ENCODE peak calls at places on chromosomes 5 and 9, in five cellular contexts. X, F, I, Q and Z are unnamed samples.

GRCh38 chr9:135568026-135568425 is 6.5 kb downstream of the PAEP start:
- DNase-seq in X (no peak), F (no peak), I (no peak), Q (no peak), Z (no peak)

GRCh38 chr5:71891856-71892255 is 172.8 kb downstream of the CARTPT start:
- DNase-seq in X (no peak), F (no peak), I (no peak), Q (peak; percentile 40), Z (no peak)

GRCh38 chr5:10530601-10531320 is 33.1 kb upstream of the ANKRD33B start:
- DNase-seq in X (no peak), F (no peak), I (no peak), Q (no peak), Z (no peak)

GRCh38 chr5:133942589-133943474 is 25.6 kb downstream of the C5orf15 start:
- DNase-seq in X (no peak), F (peak; percentile 27), I (no peak), Q (peak; percentile 12), Z (no peak)

GRCh38 chr5:6356578-6357164 is 21.7 kb downstream of the MED10 start:
- DNase-seq in X (no peak), F (no peak), I (no peak), Q (no peak), Z (no peak)

GRCh38 chr9:98460704-98461103 is 205.3 kb upstream of the TBC1D2 start:
- DNase-seq in X (no peak), F (no peak), I (no peak), Q (no peak), Z (no peak)

GRCh38 chr5:14034991-14035390 is 90.5 kb upstream of the DNAH5 start:
- DNase-seq in X (no peak), F (no peak), I (no peak), Q (peak; percentile 10), Z (no peak)

GRCh38 chr9:109013678-109014145 is 413 bp upstream of the CTNNAL1 start:
- DNase-seq in X (no peak), F (no peak), I (no peak), Q (peak; percentile 73), Z (no peak)

GRCh38 chr5:37664551-37664950 is 175.3 kb downstream of the GDNF start:
- DNase-seq in X (no peak), F (no peak), I (no peak), Q (no peak), Z (no peak)

GRCh38 chr5:37665889-37666288 is 174.0 kb downstream of the GDNF start:
- DNase-seq in X (no peak), F (no peak), I (no peak), Q (no peak), Z (peak; percentile 76)

GRCh38 chr5:37667430-37667829 is 172.4 kb downstream of the GDNF start:
- DNase-seq in X (no peak), F (no peak), I (no peak), Q (no peak), Z (no peak)

GRCh38 chr5:37663538-37663937 is 176.3 kb downstream of the GDNF start:
- DNase-seq in X (no peak), F (no peak), I (no peak), Q (no peak), Z (no peak)

GRCh38 chr5:37665272-37665671 is 174.6 kb downstream of the GDNF start:
- DNase-seq in X (no peak), F (no peak), I (no peak), Q (no peak), Z (no peak)
- H3K4me1 ChIP-seq in X (no peaks in the 10 kb centered on the region), F (peaks cover 9% of the 10 kb centered on the region), I (peaks cover 3% of the 10 kb centered on the region), Q (peaks cover 36% of the 10 kb centered on the region), Z (peaks cover 21% of the 10 kb centered on the region)

GRCh38 chr5:76479973-76480667 is 77.0 kb downstream of the IQGAP2 start:
- DNase-seq in X (no peak), F (no peak), I (no peak), Q (no peak), Z (no peak)
- H3K4me1 ChIP-seq in X (peaks cover 64% of the 10 kb centered on the region), F (no peaks in the 10 kb centered on the region), I (no peaks in the 10 kb centered on the region), Q (no peaks in the 10 kb centered on the region), Z (peaks cover 9% of the 10 kb centered on the region)

DNA sequence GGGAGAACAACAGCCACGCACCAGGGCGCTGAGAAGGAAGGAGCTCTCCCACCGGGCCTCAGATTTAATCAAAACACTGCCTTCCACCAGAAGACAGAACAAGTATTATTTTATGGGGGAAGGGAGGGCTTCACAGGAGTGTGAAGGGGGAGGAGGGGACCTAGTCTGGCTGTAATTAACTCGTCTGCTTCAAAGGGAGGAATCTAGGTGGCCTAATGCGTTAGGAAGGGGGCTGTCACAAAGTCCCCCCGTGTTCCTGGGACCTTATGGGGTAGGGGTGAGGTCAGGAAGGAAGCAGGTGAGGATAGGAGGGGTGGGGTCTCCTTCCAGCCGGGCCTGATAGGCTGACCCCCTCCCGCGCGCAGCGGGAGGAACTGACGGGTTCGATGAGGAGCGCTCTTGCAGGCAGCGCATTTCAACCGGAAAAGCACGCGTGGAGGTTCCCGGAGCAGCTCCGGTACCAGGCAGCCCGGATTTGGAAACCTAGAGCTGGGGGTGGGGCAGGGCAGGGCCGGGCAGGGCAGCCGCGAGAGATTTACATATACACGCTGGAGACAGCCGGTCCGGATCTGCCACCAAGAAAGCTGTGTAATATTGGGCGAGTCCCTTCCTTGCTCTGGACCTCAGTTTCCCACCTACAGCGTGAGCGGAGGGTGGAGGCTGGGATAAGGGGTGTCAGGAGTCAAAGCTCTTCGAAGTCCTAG is 2.0 kb downstream of the SHB start:
- DNase-seq in X (peak; percentile 15), F (peak; percentile 26), I (no peak), Q (peak; percentile 63), Z (peak; percentile 84)
- H3K4me1 ChIP-seq in X (peaks cover 25% of the 10 kb centered on the region), F (peaks cover 19% of the 10 kb centered on the region), I (peaks cover 21% of the 10 kb centered on the region), Q (peaks cover 26% of the 10 kb centered on the region), Z (peaks cover 50% of the 10 kb centered on the region)

GRCh38 chr5:180176191-180176590 is 32.8 kb downstream of the RASGEF1C start:
- DNase-seq in X (no peak), F (no peak), I (no peak), Q (no peak), Z (no peak)
- H3K4me1 ChIP-seq in X (no peaks in the 10 kb centered on the region), F (peaks cover 66% of the 10 kb centered on the region), I (peaks cover 3% of the 10 kb centered on the region), Q (no peaks in the 10 kb centered on the region), Z (no peaks in the 10 kb centered on the region)

DNA sequence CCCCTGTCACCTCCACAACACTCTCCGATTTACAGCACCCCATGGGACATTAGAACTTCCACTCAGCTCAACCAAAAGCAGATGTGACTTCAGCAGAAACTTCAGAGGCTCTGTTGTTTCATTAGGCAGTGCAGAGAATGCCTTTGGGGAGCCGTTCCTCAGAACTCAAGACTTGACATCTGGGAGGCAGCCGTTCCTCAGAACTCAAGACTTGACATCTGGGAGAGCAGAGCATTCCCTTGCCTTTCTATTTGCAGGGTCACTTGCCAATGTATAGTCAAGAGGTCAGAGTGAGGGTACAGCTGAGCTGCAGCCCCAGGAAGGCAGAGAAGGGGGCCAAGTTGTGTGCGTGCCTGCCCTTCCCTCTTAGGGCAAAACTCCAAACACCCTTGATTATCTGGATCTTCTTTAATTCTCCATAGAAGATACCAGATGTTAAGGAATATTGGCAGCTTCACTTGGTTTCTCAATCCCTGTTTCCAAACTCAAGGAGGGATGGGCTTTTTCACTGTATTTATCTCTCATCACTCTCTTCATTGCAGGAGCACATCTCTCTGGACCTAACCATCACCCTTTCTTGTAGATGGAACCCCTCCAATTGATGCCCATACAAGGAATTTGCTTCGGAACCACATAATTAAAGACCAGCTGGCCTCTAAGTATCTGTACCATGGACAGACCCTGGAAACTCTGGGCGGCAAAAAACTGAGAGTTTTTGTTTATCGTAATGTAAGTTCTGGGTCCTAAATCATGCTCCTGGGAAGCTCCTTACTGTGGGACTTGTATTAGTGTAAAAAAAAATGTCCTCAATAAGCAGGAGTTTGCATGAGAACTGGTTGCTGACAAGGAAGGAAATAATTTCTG is 25.6 kb downstream of the TGFBI start:
- DNase-seq in X (no peak), F (peak; percentile 41), I (no peak), Q (peak; percentile 61), Z (no peak)
- H3K4me1 ChIP-seq in X (no peaks in the 10 kb centered on the region), F (peaks cover 27% of the 10 kb centered on the region), I (peaks cover 3% of the 10 kb centered on the region), Q (peaks cover 69% of the 10 kb centered on the region), Z (peaks cover 28% of the 10 kb centered on the region)

DNA sequence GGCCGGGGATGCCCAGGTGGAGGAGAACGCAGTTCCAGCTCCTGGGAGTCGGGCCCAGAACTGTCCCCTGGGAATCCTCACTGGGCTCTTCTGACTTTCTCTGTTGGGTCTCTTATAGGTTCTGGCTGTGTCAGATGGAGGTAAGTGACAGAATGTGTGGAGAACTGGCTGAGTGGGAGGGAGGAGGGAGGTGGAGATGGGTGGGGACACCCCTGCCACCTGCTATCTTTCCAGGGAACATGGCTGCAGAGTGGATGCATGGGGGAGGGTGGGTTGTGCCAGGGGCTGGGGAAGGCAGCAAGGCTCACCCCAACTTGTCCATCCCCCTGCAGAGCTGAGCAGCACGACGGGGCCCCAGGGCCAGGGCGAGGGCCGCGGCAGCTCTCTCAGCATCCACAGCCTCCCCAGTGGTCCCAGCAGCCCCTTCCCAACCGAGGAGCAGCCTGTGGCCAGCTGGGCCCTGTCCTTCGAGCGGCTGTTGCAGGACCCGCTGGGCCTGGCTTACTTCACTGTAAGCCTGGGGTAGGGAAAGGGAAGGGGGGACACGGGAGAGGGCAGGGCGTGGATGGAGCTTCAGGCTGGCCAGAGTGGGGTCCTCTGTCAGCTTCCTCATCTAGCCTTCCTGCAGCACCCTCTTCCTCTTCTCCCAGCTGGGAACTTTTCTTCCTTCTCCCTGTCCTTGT is 8.3 kb downstream of the RGS14 start:
- DNase-seq in X (no peak), F (no peak), I (no peak), Q (no peak), Z (no peak)
- H3K4me1 ChIP-seq in X (peaks cover 83% of the 10 kb centered on the region), F (peaks cover 28% of the 10 kb centered on the region), I (peaks cover 7% of the 10 kb centered on the region), Q (peaks cover 19% of the 10 kb centered on the region), Z (peaks cover 35% of the 10 kb centered on the region)

DNA sequence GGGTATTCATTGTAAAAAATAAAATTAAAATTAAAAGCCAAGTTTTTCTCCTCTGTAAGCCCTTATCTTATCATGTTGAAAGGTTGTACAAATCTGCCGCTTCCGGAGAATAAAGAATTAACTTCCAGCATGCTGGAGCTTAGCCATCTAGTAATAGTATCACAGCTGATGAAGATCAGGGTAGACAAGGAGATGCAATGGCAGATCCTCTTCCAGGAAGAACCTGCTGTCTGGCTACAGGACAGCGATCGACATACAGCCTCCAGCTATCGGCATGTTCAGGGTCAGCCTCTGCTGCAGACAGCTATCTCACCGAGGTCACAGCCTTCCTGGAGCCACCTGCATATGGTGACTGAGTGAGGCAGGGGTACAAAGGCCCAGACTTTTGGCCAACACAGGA is 82.6 kb downstream of the MED27 start:
- DNase-seq in X (no peak), F (no peak), I (peak; percentile 26), Q (no peak), Z (no peak)
- H3K4me1 ChIP-seq in X (peaks cover 6% of the 10 kb centered on the region), F (no peaks in the 10 kb centered on the region), I (peaks cover 33% of the 10 kb centered on the region), Q (peaks cover 10% of the 10 kb centered on the region), Z (peaks cover 12% of the 10 kb centered on the region)

GRCh38 chr5:132797651-132798050 is 15.5 kb upstream of the SOWAHA start:
- DNase-seq in X (no peak), F (no peak), I (no peak), Q (no peak), Z (no peak)
- H3K4me1 ChIP-seq in X (no peaks in the 10 kb centered on the region), F (no peaks in the 10 kb centered on the region), I (no peaks in the 10 kb centered on the region), Q (no peaks in the 10 kb centered on the region), Z (no peaks in the 10 kb centered on the region)